ENCODE peak calls at places on chromosomes 13 and 19, in five cellular contexts. One of them, this sample, is unnamed.
A peak's percentile ranks its signal among the peaks of the same experiment; 100 is the strongest.

GRCh38 chr13:49908637-49909036 is 27.5 kb downstream of the SPRYD7 start:
- DNase-seq in brain microvascular endothelial cell: no peak
- DNase-seq in ascending aorta: no peak
- DNase-seq in stomach: no peak
- DNase-seq in transverse colon: no peak
- DNase-seq in this sample: no peak

GRCh38 chr19:46328079-46328478 is 18.8 kb upstream of the PPP5C start:
- DNase-seq in brain microvascular endothelial cell: no peak
- DNase-seq in ascending aorta: no peak
- DNase-seq in stomach: no peak
- DNase-seq in transverse colon: no peak
- DNase-seq in this sample: no peak

GRCh38 chr13:26584713-26585112 is 27.2 kb downstream of the WASF3 start:
- DNase-seq in brain microvascular endothelial cell: peak; percentile 65
- DNase-seq in ascending aorta: no peak
- DNase-seq in stomach: no peak
- DNase-seq in transverse colon: no peak
- DNase-seq in this sample: no peak

GRCh38 chr19:55690109-55690768 is 15.2 kb downstream of the EPN1 start:
- DNase-seq in brain microvascular endothelial cell: no peak
- DNase-seq in ascending aorta: no peak
- DNase-seq in stomach: no peak
- DNase-seq in transverse colon: no peak
- DNase-seq in this sample: no peak

GRCh38 chr19:51137812-51138425 is 4.2 kb upstream of the SIGLEC7 start:
- DNase-seq in brain microvascular endothelial cell: no peak
- DNase-seq in ascending aorta: no peak
- DNase-seq in stomach: no peak
- DNase-seq in transverse colon: no peak
- DNase-seq in this sample: no peak

GRCh38 chr19:12838182-12838890 is at the start of gene MAST1:
- DNase-seq in brain microvascular endothelial cell: no peak
- DNase-seq in ascending aorta: no peak
- DNase-seq in stomach: peak; percentile 50
- DNase-seq in transverse colon: peak; percentile 46
- DNase-seq in this sample: no peak

GRCh38 chr13:101575591-101575990 is 123.1 kb downstream of the ITGBL1 start:
- DNase-seq in brain microvascular endothelial cell: peak; percentile 9
- DNase-seq in ascending aorta: no peak
- DNase-seq in stomach: no peak
- DNase-seq in transverse colon: no peak
- DNase-seq in this sample: no peak

GRCh38 chr13:75544681-75545333 is 4.8 kb upstream of the UCHL3 start:
- DNase-seq in brain microvascular endothelial cell: peak; percentile 62
- DNase-seq in ascending aorta: no peak
- DNase-seq in stomach: no peak
- DNase-seq in transverse colon: no peak
- DNase-seq in this sample: no peak

GRCh38 chr19:29667941-29668340 is 2.7 kb downstream of the PLEKHF1 start:
- DNase-seq in brain microvascular endothelial cell: no peak
- DNase-seq in ascending aorta: no peak
- DNase-seq in stomach: peak; percentile 59
- DNase-seq in transverse colon: peak; percentile 56
- DNase-seq in this sample: no peak

GRCh38 chr19:17259118-17259780 is 5.3 kb downstream of the USHBP1 start:
- DNase-seq in brain microvascular endothelial cell: no peak
- DNase-seq in ascending aorta: no peak
- DNase-seq in stomach: no peak
- DNase-seq in transverse colon: no peak
- DNase-seq in this sample: no peak

GRCh38 chr13:46728777-46729176 is 68.2 kb downstream of the ESD start:
- DNase-seq in brain microvascular endothelial cell: no peak
- DNase-seq in ascending aorta: no peak
- DNase-seq in stomach: no peak
- DNase-seq in transverse colon: no peak
- DNase-seq in this sample: no peak

GRCh38 chr19:46648961-46649960 is 11.7 kb downstream of the DACT3 start:
- DNase-seq in brain microvascular endothelial cell: no peak
- DNase-seq in ascending aorta: no peak
- DNase-seq in stomach: no peak
- DNase-seq in transverse colon: no peak
- DNase-seq in this sample: no peak

GRCh38 chr19:8363803-8364771 is at the start of gene ANGPTL4:
- DNase-seq in brain microvascular endothelial cell: peak; percentile 74
- DNase-seq in ascending aorta: no peak
- DNase-seq in stomach: peak; percentile 82
- DNase-seq in transverse colon: peak; percentile 78
- DNase-seq in this sample: peak; percentile 90

GRCh38 chr13:60398438-60398891 is 1.4 kb downstream of the TDRD3 start:
- DNase-seq in brain microvascular endothelial cell: no peak
- DNase-seq in ascending aorta: no peak
- DNase-seq in stomach: no peak
- DNase-seq in transverse colon: no peak
- DNase-seq in this sample: no peak

GRCh38 chr13:20728579-20729300 is 25.2 kb downstream of the IL17D start:
- DNase-seq in brain microvascular endothelial cell: no peak
- DNase-seq in ascending aorta: no peak
- DNase-seq in stomach: no peak
- DNase-seq in transverse colon: no peak
- DNase-seq in this sample: no peak

GRCh38 chr19:14505488-14506239 is 9.7 kb upstream of the GIPC1 start:
- DNase-seq in brain microvascular endothelial cell: peak; percentile 70
- DNase-seq in ascending aorta: no peak
- DNase-seq in stomach: peak; percentile 69
- DNase-seq in transverse colon: peak; percentile 79
- DNase-seq in this sample: no peak

GRCh38 chr13:114089751-114090400 is 42.5 kb downstream of the RASA3 start:
- DNase-seq in brain microvascular endothelial cell: no peak
- DNase-seq in ascending aorta: no peak
- DNase-seq in stomach: no peak
- DNase-seq in transverse colon: peak; percentile 25
- DNase-seq in this sample: peak; percentile 50

GRCh38 chr13:99666146-99666805 is 165.0 kb downstream of the TM9SF2 start:
- DNase-seq in brain microvascular endothelial cell: no peak
- DNase-seq in ascending aorta: no peak
- DNase-seq in stomach: no peak
- DNase-seq in transverse colon: no peak
- DNase-seq in this sample: no peak

GRCh38 chr19:28224441-28224840 is 988.5 kb downstream of the UQCRFS1 start:
- DNase-seq in brain microvascular endothelial cell: no peak
- DNase-seq in ascending aorta: no peak
- DNase-seq in stomach: no peak
- DNase-seq in transverse colon: no peak
- DNase-seq in this sample: no peak

GRCh38 chr19:49848938-49849337 is 2.0 kb upstream of the PTOV1 start:
- DNase-seq in brain microvascular endothelial cell: no peak
- DNase-seq in ascending aorta: no peak
- DNase-seq in stomach: no peak
- DNase-seq in transverse colon: no peak
- DNase-seq in this sample: no peak

GRCh38 chr19:48896191-48896720 is 2.3 kb downstream of the TULP2 start:
- DNase-seq in brain microvascular endothelial cell: no peak
- DNase-seq in ascending aorta: no peak
- DNase-seq in stomach: no peak
- DNase-seq in transverse colon: peak; percentile 43
- DNase-seq in this sample: peak; percentile 68

GRCh38 chr13:104961246-104961645 is 1574.2 kb downstream of the EFNB2 start:
- DNase-seq in brain microvascular endothelial cell: no peak
- DNase-seq in ascending aorta: no peak
- DNase-seq in stomach: no peak
- DNase-seq in transverse colon: no peak
- DNase-seq in this sample: no peak

GRCh38 chr13:94090773-94091172 is 388.7 kb downstream of the DCT start:
- DNase-seq in brain microvascular endothelial cell: no peak
- DNase-seq in ascending aorta: no peak
- DNase-seq in stomach: no peak
- DNase-seq in transverse colon: no peak
- DNase-seq in this sample: no peak

GRCh38 chr19:55206664-55207500 is 2.4 kb downstream of the PTPRH start:
- DNase-seq in brain microvascular endothelial cell: peak; percentile 91
- DNase-seq in ascending aorta: peak; percentile 35
- DNase-seq in stomach: peak; percentile 88
- DNase-seq in transverse colon: peak; percentile 91
- DNase-seq in this sample: peak; percentile 89

GRCh38 chr19:7930765-7931164 is 4.8 kb upstream of the CTXN1 start:
- DNase-seq in brain microvascular endothelial cell: no peak
- DNase-seq in ascending aorta: no peak
- DNase-seq in stomach: no peak
- DNase-seq in transverse colon: no peak
- DNase-seq in this sample: no peak

GRCh38 chr19:50803633-50804419 is 13.6 kb downstream of the ACP4 start:
- DNase-seq in brain microvascular endothelial cell: no peak
- DNase-seq in ascending aorta: no peak
- DNase-seq in stomach: no peak
- DNase-seq in transverse colon: no peak
- DNase-seq in this sample: no peak

GRCh38 chr19:46404884-46405658 is 8.3 kb downstream of the CCDC8 start:
- DNase-seq in brain microvascular endothelial cell: peak; percentile 37
- DNase-seq in ascending aorta: no peak
- DNase-seq in stomach: no peak
- DNase-seq in transverse colon: no peak
- DNase-seq in this sample: no peak

GRCh38 chr13:112747256-112747655 is 57.4 kb downstream of the ATP11A start:
- DNase-seq in brain microvascular endothelial cell: no peak
- DNase-seq in ascending aorta: no peak
- DNase-seq in stomach: no peak
- DNase-seq in transverse colon: no peak
- DNase-seq in this sample: no peak
- H3K27me3 ChIP-seq in brain microvascular endothelial cell: no peaks in the 10 kb centered on the region
- H3K27me3 ChIP-seq in ascending aorta: no peaks in the 10 kb centered on the region
- H3K27me3 ChIP-seq in stomach: no peaks in the 10 kb centered on the region
- H3K27me3 ChIP-seq in transverse colon: no peaks in the 10 kb centered on the region
- H3K27me3 ChIP-seq in this sample: no peaks in the 10 kb centered on the region

DNA sequence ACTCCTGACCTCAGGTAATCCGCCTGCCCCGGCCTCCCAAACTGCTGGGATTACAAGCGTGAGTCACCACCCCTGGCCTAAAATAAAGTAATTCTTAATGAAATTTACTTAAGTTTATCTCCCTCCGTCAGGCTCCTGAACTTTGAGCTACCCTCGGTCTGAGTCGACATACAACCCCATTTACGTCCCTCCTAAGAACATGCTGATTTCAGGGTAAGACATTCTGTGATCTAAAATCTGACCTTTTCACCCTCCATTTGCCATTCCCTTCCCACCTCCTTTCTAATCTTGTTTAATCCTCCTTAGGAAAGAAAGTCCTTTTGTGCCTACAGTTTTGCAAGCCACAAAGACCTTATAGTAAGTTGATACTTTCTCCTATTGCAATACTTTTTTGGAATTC is 143.4 kb downstream of the ZNF737 start:
- DNase-seq in brain microvascular endothelial cell: no peak
- DNase-seq in ascending aorta: no peak
- DNase-seq in stomach: no peak
- DNase-seq in transverse colon: no peak
- DNase-seq in this sample: no peak
- H3K27ac ChIP-seq in brain microvascular endothelial cell: no peak overlapping the region
- H3K27ac ChIP-seq in ascending aorta: no peak overlapping the region
- H3K27ac ChIP-seq in stomach: peak overlapping the region; percentile 90
- H3K27ac ChIP-seq in transverse colon: peak overlapping the region; percentile 85
- H3K27ac ChIP-seq in this sample: no peak overlapping the region

DNA sequence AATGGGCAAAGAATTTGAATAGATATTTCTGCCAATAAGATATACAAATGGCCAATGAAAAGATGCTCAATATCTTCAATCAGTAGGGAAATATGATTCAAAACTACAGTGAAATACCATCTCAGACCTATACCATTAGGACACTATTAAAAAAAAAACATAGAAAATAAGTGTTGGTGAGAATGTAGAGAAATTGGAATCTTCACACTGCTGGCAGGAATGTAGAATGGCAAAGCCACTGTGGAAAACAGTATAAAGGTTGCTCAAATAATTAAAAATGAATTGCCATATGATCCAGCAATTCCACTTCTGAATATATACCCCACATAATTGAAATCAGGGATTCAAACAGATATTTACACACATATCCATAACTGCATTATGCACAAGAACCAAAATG is 88.1 kb upstream of the STARD13 start:
- DNase-seq in brain microvascular endothelial cell: no peak
- DNase-seq in ascending aorta: no peak
- DNase-seq in stomach: no peak
- DNase-seq in transverse colon: no peak
- DNase-seq in this sample: no peak
- H3K36me3 ChIP-seq in brain microvascular endothelial cell: no peaks in the 10 kb centered on the region
- H3K36me3 ChIP-seq in ascending aorta: no peaks in the 10 kb centered on the region
- H3K36me3 ChIP-seq in stomach: no peaks in the 10 kb centered on the region
- H3K36me3 ChIP-seq in transverse colon: no peaks in the 10 kb centered on the region
- H3K36me3 ChIP-seq in this sample: no peaks in the 10 kb centered on the region

GRCh38 chr13:25200783-25201182 is 28.7 kb upstream of the AMER2 start:
- DNase-seq in brain microvascular endothelial cell: peak; percentile 20
- DNase-seq in ascending aorta: no peak
- DNase-seq in stomach: no peak
- DNase-seq in transverse colon: no peak
- DNase-seq in this sample: no peak

GRCh38 chr13:25204843-25205242 is 32.8 kb upstream of the AMER2 start:
- DNase-seq in brain microvascular endothelial cell: no peak
- DNase-seq in ascending aorta: no peak
- DNase-seq in stomach: no peak
- DNase-seq in transverse colon: no peak
- DNase-seq in this sample: no peak

GRCh38 chr13:25207291-25207690 is 35.2 kb upstream of the AMER2 start:
- DNase-seq in brain microvascular endothelial cell: no peak
- DNase-seq in ascending aorta: no peak
- DNase-seq in stomach: no peak
- DNase-seq in transverse colon: no peak
- DNase-seq in this sample: no peak

GRCh38 chr13:25203256-25203794 is 31.2 kb upstream of the AMER2 start:
- DNase-seq in brain microvascular endothelial cell: no peak
- DNase-seq in ascending aorta: no peak
- DNase-seq in stomach: no peak
- DNase-seq in transverse colon: no peak
- DNase-seq in this sample: no peak
- H3K27me3 ChIP-seq in brain microvascular endothelial cell: no peaks in the 10 kb centered on the region
- H3K27me3 ChIP-seq in ascending aorta: no peaks in the 10 kb centered on the region
- H3K27me3 ChIP-seq in stomach: no peaks in the 10 kb centered on the region
- H3K27me3 ChIP-seq in transverse colon: no peaks in the 10 kb centered on the region
- H3K27me3 ChIP-seq in this sample: no peaks in the 10 kb centered on the region

GRCh38 chr13:29136341-29136740 is 316.2 kb downstream of the MTUS2 start:
- DNase-seq in brain microvascular endothelial cell: no peak
- DNase-seq in ascending aorta: no peak
- DNase-seq in stomach: no peak
- DNase-seq in transverse colon: no peak
- DNase-seq in this sample: no peak

GRCh38 chr13:29137995-29138394 is 317.9 kb downstream of the MTUS2 start:
- DNase-seq in brain microvascular endothelial cell: no peak
- DNase-seq in ascending aorta: no peak
- DNase-seq in stomach: no peak
- DNase-seq in transverse colon: no peak
- DNase-seq in this sample: no peak

GRCh38 chr13:29137016-29137415 is 316.9 kb downstream of the MTUS2 start:
- DNase-seq in brain microvascular endothelial cell: no peak
- DNase-seq in ascending aorta: no peak
- DNase-seq in stomach: no peak
- DNase-seq in transverse colon: no peak
- DNase-seq in this sample: no peak

GRCh38 chr13:29143864-29144263 is 323.7 kb downstream of the MTUS2 start:
- DNase-seq in brain microvascular endothelial cell: no peak
- DNase-seq in ascending aorta: no peak
- DNase-seq in stomach: no peak
- DNase-seq in transverse colon: no peak
- DNase-seq in this sample: no peak

GRCh38 chr13:29140277-29140676 is 320.1 kb downstream of the MTUS2 start:
- DNase-seq in brain microvascular endothelial cell: no peak
- DNase-seq in ascending aorta: peak; percentile 25
- DNase-seq in stomach: no peak
- DNase-seq in transverse colon: no peak
- DNase-seq in this sample: no peak
- H3K27ac ChIP-seq in brain microvascular endothelial cell: no peak overlapping the region
- H3K27ac ChIP-seq in ascending aorta: peak overlapping the region; percentile 74
- H3K27ac ChIP-seq in stomach: peak overlapping the region; percentile 11
- H3K27ac ChIP-seq in transverse colon: peak overlapping the region; percentile 20
- H3K27ac ChIP-seq in this sample: peak overlapping the region; percentile 63

This sample was measured in right atrium auricular region.